ENCODE peak calls at places on chromosomes 5 and 9, in eight cellular contexts. One of them, this sample, is unnamed.

GRCh38 chr9:93154293-93154903 is 20.3 kb upstream of the NINJ1 start:
- DNase-seq in ovary: no peak
- DNase-seq in coronary artery: no peak
- DNase-seq in NB4: peak
- DNase-seq in MCF 10A: peak
- DNase-seq in cardiac fibroblast: peak
- DNase-seq in GM12865: no peak
- DNase-seq in CD8-positive, alpha-beta T cell: no peak
- DNase-seq in this sample: peak

GRCh38 chr5:98769006-98769255 is 4.5 kb upstream of the RGMB start:
- DNase-seq in MCF 10A: peak
- DNase-seq in coronary artery: no peak
- DNase-seq in cardiac fibroblast: no peak
- DNase-seq in CD8-positive, alpha-beta T cell: no peak
- DNase-seq in ovary: peak
- DNase-seq in NB4: no peak
- DNase-seq in GM12865: no peak
- DNase-seq in this sample: no peak

GRCh38 chr9:107299437-107299836 is 16.4 kb downstream of the RAD23B start:
- DNase-seq in GM12865: no peak
- DNase-seq in cardiac fibroblast: peak
- DNase-seq in CD8-positive, alpha-beta T cell: no peak
- DNase-seq in NB4: no peak
- DNase-seq in ovary: no peak
- DNase-seq in coronary artery: no peak
- DNase-seq in MCF 10A: no peak
- DNase-seq in this sample: no peak

GRCh38 chr5:125357660-125358059 is 611.2 kb upstream of the ZNF608 start:
- DNase-seq in CD8-positive, alpha-beta T cell: no peak
- DNase-seq in MCF 10A: peak
- DNase-seq in cardiac fibroblast: no peak
- DNase-seq in GM12865: no peak
- DNase-seq in coronary artery: no peak
- DNase-seq in NB4: peak
- DNase-seq in ovary: no peak
- DNase-seq in this sample: no peak

GRCh38 chr5:128035689-128036088 is 47.9 kb upstream of the SLC12A2 start:
- DNase-seq in CD8-positive, alpha-beta T cell: no peak
- DNase-seq in MCF 10A: no peak
- DNase-seq in NB4: no peak
- DNase-seq in coronary artery: no peak
- DNase-seq in cardiac fibroblast: no peak
- DNase-seq in ovary: no peak
- DNase-seq in GM12865: no peak
- DNase-seq in this sample: no peak

GRCh38 chr9:123349033-123349432 is 7.0 kb upstream of the CRB2 start:
- DNase-seq in cardiac fibroblast: no peak
- DNase-seq in MCF 10A: no peak
- DNase-seq in CD8-positive, alpha-beta T cell: no peak
- DNase-seq in GM12865: no peak
- DNase-seq in coronary artery: no peak
- DNase-seq in NB4: no peak
- DNase-seq in ovary: no peak
- DNase-seq in this sample: no peak

GRCh38 chr5:133564921-133565565 is 47.3 kb downstream of the FSTL4 start:
- DNase-seq in GM12865: no peak
- DNase-seq in cardiac fibroblast: no peak
- DNase-seq in coronary artery: no peak
- DNase-seq in NB4: no peak
- DNase-seq in CD8-positive, alpha-beta T cell: no peak
- DNase-seq in ovary: no peak
- DNase-seq in MCF 10A: no peak
- DNase-seq in this sample: no peak

GRCh38 chr5:135024956-135025729 is 8.9 kb downstream of the PITX1 start:
- DNase-seq in NB4: no peak
- DNase-seq in MCF 10A: peak
- DNase-seq in ovary: no peak
- DNase-seq in cardiac fibroblast: no peak
- DNase-seq in CD8-positive, alpha-beta T cell: no peak
- DNase-seq in GM12865: no peak
- DNase-seq in coronary artery: no peak
- DNase-seq in this sample: no peak

GRCh38 chr5:153159611-153160010 is 330.9 kb upstream of the GRIA1 start:
- DNase-seq in GM12865: no peak
- DNase-seq in MCF 10A: peak
- DNase-seq in coronary artery: no peak
- DNase-seq in CD8-positive, alpha-beta T cell: no peak
- DNase-seq in NB4: no peak
- DNase-seq in ovary: no peak
- DNase-seq in cardiac fibroblast: peak
- DNase-seq in this sample: peak

GRCh38 chr9:124934290-124934689 is 6.6 kb downstream of the GOLGA1 start:
- DNase-seq in cardiac fibroblast: peak
- DNase-seq in coronary artery: no peak
- DNase-seq in CD8-positive, alpha-beta T cell: no peak
- DNase-seq in NB4: no peak
- DNase-seq in MCF 10A: no peak
- DNase-seq in ovary: no peak
- DNase-seq in GM12865: peak
- DNase-seq in this sample: no peak

GRCh38 chr9:110293246-110293645 is 36.9 kb upstream of the TXN start:
- DNase-seq in GM12865: no peak
- DNase-seq in NB4: no peak
- DNase-seq in cardiac fibroblast: no peak
- DNase-seq in coronary artery: no peak
- DNase-seq in MCF 10A: peak
- DNase-seq in CD8-positive, alpha-beta T cell: no peak
- DNase-seq in ovary: no peak
- DNase-seq in this sample: no peak

GRCh38 chr9:109557481-109557880 is 59.4 kb upstream of the PTPN3 start:
- DNase-seq in NB4: no peak
- DNase-seq in GM12865: no peak
- DNase-seq in coronary artery: no peak
- DNase-seq in MCF 10A: peak
- DNase-seq in ovary: no peak
- DNase-seq in CD8-positive, alpha-beta T cell: no peak
- DNase-seq in cardiac fibroblast: no peak
- DNase-seq in this sample: no peak

GRCh38 chr5:77101298-77101697 is 14.2 kb upstream of the ZBED3 start:
- DNase-seq in NB4: no peak
- DNase-seq in MCF 10A: peak
- DNase-seq in CD8-positive, alpha-beta T cell: no peak
- DNase-seq in coronary artery: no peak
- DNase-seq in GM12865: no peak
- DNase-seq in cardiac fibroblast: peak
- DNase-seq in ovary: no peak
- DNase-seq in this sample: peak

DNA sequence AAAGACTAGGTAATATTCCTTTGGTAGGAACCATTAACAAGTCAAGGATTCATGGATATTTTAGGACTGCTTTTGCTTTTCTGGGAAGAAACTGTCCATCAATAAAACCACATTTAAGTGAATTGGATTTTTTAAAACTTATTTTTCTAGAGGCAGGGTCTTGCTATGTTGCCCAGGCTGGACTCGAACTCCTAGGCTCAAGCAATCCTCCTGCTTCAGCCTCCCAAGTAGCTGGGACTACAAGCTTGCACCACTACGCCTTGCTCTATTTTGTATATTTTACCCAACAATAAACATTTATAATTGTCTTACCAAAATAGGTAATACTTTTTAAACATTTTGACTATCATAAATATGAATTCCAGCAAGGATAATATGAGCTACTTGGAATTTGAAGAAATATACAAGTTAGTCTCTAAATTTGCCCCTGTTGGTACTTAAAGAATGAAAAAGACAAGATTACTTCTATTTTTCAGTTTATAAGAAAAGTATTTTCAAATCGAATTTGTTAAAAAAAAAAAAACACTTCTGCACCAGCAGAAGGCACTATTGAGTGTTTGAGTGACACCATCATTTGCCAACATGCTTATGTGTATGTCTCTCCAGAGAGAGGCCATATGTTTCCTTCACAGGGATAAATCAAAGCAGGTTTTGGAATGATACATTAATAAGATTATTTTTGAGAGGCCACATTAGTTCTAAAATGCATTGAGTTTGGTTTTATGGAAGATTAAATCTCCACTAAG is 60.0 kb upstream of the CARTPT start:
- DNase-seq in ovary: no peak
- DNase-seq in coronary artery: no peak
- DNase-seq in NB4: peak
- DNase-seq in CD8-positive, alpha-beta T cell: no peak
- DNase-seq in MCF 10A: peak
- DNase-seq in cardiac fibroblast: peak
- DNase-seq in GM12865: peak
- DNase-seq in this sample: peak
- TF ChIP-seq CTCF in ovary: no peak
- TF ChIP-seq CTCF in coronary artery: no peak
- TF ChIP-seq CTCF in NB4: peak
- TF ChIP-seq CTCF in CD8-positive, alpha-beta T cell: no peak
- TF ChIP-seq CTCF in MCF 10A: peak
- TF ChIP-seq CTCF in cardiac fibroblast: no peak
- TF ChIP-seq CTCF in GM12865: peak
- TF ChIP-seq CTCF in this sample: peak

DNA sequence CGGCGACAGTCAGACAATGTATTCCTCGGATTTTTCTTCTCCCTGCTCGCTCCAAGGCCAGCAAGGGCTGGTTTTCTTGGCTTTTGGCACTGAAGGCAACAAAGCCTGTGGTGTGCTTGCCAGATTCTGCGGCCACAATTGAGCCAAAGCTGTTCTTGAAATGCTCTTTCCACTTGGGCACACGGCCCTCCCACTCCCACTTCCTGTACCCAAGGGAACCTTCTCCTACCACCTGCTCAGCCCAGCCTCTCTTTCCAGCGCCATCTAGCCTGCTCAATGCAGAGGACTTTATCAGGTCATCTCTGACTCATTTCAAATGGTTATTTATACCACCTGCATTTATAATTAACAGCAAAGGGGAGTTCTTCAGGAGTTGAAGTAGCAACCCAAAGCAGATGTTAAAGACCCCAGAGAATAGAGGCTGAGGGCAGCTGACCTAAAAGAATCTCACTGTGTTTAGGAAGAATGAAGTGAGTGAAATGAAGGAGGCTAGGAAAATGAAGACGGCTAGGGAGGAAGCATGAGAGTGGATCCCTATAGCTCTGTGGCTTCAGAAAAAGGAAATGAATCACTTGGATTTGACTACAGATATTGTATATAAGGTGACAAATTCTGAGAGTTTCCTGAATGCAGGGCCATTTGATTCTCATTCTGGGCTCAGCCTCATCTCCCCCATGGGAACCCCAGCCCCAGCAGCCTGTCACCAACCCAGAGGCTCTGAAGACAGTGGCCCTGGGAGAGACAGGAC is 439.0 kb downstream of the ENC1 start:
- DNase-seq in GM12865: peak
- DNase-seq in cardiac fibroblast: peak
- DNase-seq in CD8-positive, alpha-beta T cell: no peak
- DNase-seq in NB4: peak
- DNase-seq in coronary artery: no peak
- DNase-seq in ovary: no peak
- DNase-seq in MCF 10A: peak
- DNase-seq in this sample: peak
- TF ChIP-seq CTCF in GM12865: no peak
- TF ChIP-seq CTCF in cardiac fibroblast: no peak
- TF ChIP-seq CTCF in CD8-positive, alpha-beta T cell: no peak
- TF ChIP-seq CTCF in NB4: no peak
- TF ChIP-seq CTCF in coronary artery: no peak
- TF ChIP-seq CTCF in ovary: no peak
- TF ChIP-seq CTCF in MCF 10A: no peak
- TF ChIP-seq CTCF in this sample: no peak

GRCh38 chr9:72930828-72931227 is 22.0 kb downstream of the ALDH1A1 start:
- DNase-seq in GM12865: no peak
- DNase-seq in coronary artery: no peak
- DNase-seq in NB4: no peak
- DNase-seq in ovary: no peak
- DNase-seq in cardiac fibroblast: no peak
- DNase-seq in CD8-positive, alpha-beta T cell: no peak
- DNase-seq in MCF 10A: no peak
- DNase-seq in this sample: no peak

GRCh38 chr9:72931437-72931836 is 21.4 kb downstream of the ALDH1A1 start:
- DNase-seq in cardiac fibroblast: no peak
- DNase-seq in GM12865: no peak
- DNase-seq in NB4: no peak
- DNase-seq in coronary artery: no peak
- DNase-seq in MCF 10A: no peak
- DNase-seq in CD8-positive, alpha-beta T cell: no peak
- DNase-seq in ovary: no peak
- DNase-seq in this sample: no peak

GRCh38 chr9:72932669-72933068 is 20.2 kb downstream of the ALDH1A1 start:
- DNase-seq in coronary artery: no peak
- DNase-seq in cardiac fibroblast: no peak
- DNase-seq in CD8-positive, alpha-beta T cell: no peak
- DNase-seq in NB4: no peak
- DNase-seq in GM12865: no peak
- DNase-seq in MCF 10A: no peak
- DNase-seq in ovary: no peak
- DNase-seq in this sample: no peak

GRCh38 chr9:72933730-72934665 is 18.9 kb downstream of the ALDH1A1 start:
- DNase-seq in ovary: no peak
- DNase-seq in cardiac fibroblast: no peak
- DNase-seq in NB4: no peak
- DNase-seq in CD8-positive, alpha-beta T cell: no peak
- DNase-seq in GM12865: no peak
- DNase-seq in coronary artery: no peak
- DNase-seq in MCF 10A: no peak
- DNase-seq in this sample: no peak

GRCh38 chr9:72931897-72932296 is 21.0 kb downstream of the ALDH1A1 start:
- DNase-seq in cardiac fibroblast: no peak
- DNase-seq in CD8-positive, alpha-beta T cell: no peak
- DNase-seq in GM12865: no peak
- DNase-seq in MCF 10A: no peak
- DNase-seq in ovary: no peak
- DNase-seq in coronary artery: no peak
- DNase-seq in NB4: no peak
- DNase-seq in this sample: no peak
- TF ChIP-seq CTCF in cardiac fibroblast: no peak
- TF ChIP-seq CTCF in CD8-positive, alpha-beta T cell: no peak
- TF ChIP-seq CTCF in GM12865: no peak
- TF ChIP-seq CTCF in MCF 10A: no peak
- TF ChIP-seq CTCF in ovary: no peak
- TF ChIP-seq CTCF in coronary artery: no peak
- TF ChIP-seq CTCF in NB4: no peak
- TF ChIP-seq CTCF in this sample: no peak

DNA sequence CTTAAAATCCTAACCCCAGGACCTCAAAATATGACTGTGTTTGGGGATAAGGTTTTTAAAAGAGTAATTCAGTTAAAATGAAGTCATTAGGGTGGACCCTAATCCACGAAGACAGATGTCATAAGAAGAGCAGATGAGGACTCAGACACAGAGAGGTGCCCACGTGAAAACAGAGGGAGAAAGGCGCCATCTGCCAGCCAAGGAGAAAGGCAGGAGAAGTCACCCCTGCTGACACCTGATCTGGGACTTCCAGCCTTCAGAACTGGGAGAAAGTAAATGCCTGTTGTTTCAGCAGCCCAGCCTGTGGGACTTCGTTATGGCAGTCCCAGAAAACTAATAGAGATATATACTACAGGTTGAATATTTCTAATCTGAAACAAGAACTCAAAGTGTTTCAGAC is 67.4 kb downstream of the ROR2 start:
- DNase-seq in MCF 10A: peak
- DNase-seq in ovary: no peak
- DNase-seq in cardiac fibroblast: no peak
- DNase-seq in CD8-positive, alpha-beta T cell: no peak
- DNase-seq in NB4: no peak
- DNase-seq in GM12865: no peak
- DNase-seq in coronary artery: no peak
- DNase-seq in this sample: no peak
- TF ChIP-seq CTCF in MCF 10A: no peak
- TF ChIP-seq CTCF in ovary: no peak
- TF ChIP-seq CTCF in cardiac fibroblast: no peak
- TF ChIP-seq CTCF in CD8-positive, alpha-beta T cell: no peak
- TF ChIP-seq CTCF in NB4: no peak
- TF ChIP-seq CTCF in GM12865: peak
- TF ChIP-seq CTCF in coronary artery: no peak
- TF ChIP-seq CTCF in this sample: no peak

This sample was measured in cardiac muscle cell.